ENCODE peak calls at places on chromosomes 6 and 20, in four cellular contexts. X is neural progenitor cell; B is A549; D is naive thymus-derived CD4-positive, alpha-beta T cell. O is an unnamed sample. For H3K9me3, the result is how much of the 10 kb centered on the place peaks cover.

GRCh38 chr6:98944598-98945011 is 3.1 kb downstream of the FBXL4 start:
- DNase-seq in X (no peak), B (no peak), D (no peak), O (no peak)

GRCh38 chr20:23049201-23049932 is at the start of gene THBD:
- DNase-seq in D (no peak), B (peak), X (peak), O (no peak)

GRCh38 chr6:63114610-63115009 is 96.7 kb upstream of the FKBP1C start:
- DNase-seq in B (no peak), X (no peak), D (no peak), O (no peak)

GRCh38 chr20:3509064-3509463 is 38.2 kb downstream of the ATRN start:
- DNase-seq in D (no peak), X (no peak), B (no peak), O (no peak)

GRCh38 chr6:7137335-7138106 is 29.8 kb downstream of the RREB1 start:
- DNase-seq in B (no peak), X (peak), D (peak), O (peak)

GRCh38 chr6:143843689-143844405 is 709 bp downstream of the LTV1 start:
- DNase-seq in D (no peak), B (peak), X (peak), O (no peak)

GRCh38 chr6:131065824-131066171 is 2.8 kb upstream of the EPB41L2 start:
- DNase-seq in B (no peak), X (no peak), D (no peak), O (no peak)

GRCh38 chr20:3000852-3001523 is 42.4 kb upstream of the GNRH2 start:
- DNase-seq in B (peak), D (peak), X (peak), O (no peak)

GRCh38 chr20:43988867-43989266 is 74.2 kb downstream of the TOX2 start:
- DNase-seq in B (no peak), D (no peak), X (no peak), O (no peak)

GRCh38 chr6:101534821-101535220 is 141.3 kb downstream of the GRIK2 start:
- DNase-seq in X (no peak), D (no peak), B (no peak), O (no peak)

GRCh38 chr6:148443798-148444560 is 101.3 kb downstream of the SASH1 start:
- DNase-seq in X (no peak), B (no peak), D (no peak), O (no peak)

GRCh38 chr6:37320649-37321048 is 33.1 kb upstream of the RNF8 start:
- DNase-seq in B (no peak), X (peak), D (no peak), O (no peak)

GRCh38 chr6:20846602-20847028 is 312.4 kb downstream of the CDKAL1 start:
- DNase-seq in X (no peak), B (no peak), D (no peak), O (no peak)

GRCh38 chr20:60250251-60250650 is 292.0 kb downstream of the CDH26 start:
- DNase-seq in B (no peak), D (no peak), X (no peak), O (no peak)

GRCh38 chr20:44745560-44746366 is at the start of gene KCNK15:
- DNase-seq in X (peak), B (no peak), D (peak), O (peak)

GRCh38 chr6:8343600-8343999 is 91.7 kb downstream of the SLC35B3 start:
- DNase-seq in B (no peak), X (no peak), D (no peak), O (no peak)

GRCh38 chr20:38021373-38021772 is 11.9 kb downstream of the TTI1 start:
- DNase-seq in X (no peak), D (no peak), B (no peak), O (no peak)

GRCh38 chr20:23111944-23112342 is 25.8 kb upstream of the CD93 start:
- DNase-seq in D (no peak), X (no peak), B (no peak), O (no peak)

GRCh38 chr6:96153775-96154174 is 138.0 kb downstream of the FUT9 start:
- DNase-seq in X (no peak), D (no peak), B (no peak), O (no peak)

GRCh38 chr20:19876828-19877227 is 118.8 kb downstream of the RIN2 start:
- DNase-seq in X (no peak), B (no peak), D (no peak), O (no peak)

DNA sequence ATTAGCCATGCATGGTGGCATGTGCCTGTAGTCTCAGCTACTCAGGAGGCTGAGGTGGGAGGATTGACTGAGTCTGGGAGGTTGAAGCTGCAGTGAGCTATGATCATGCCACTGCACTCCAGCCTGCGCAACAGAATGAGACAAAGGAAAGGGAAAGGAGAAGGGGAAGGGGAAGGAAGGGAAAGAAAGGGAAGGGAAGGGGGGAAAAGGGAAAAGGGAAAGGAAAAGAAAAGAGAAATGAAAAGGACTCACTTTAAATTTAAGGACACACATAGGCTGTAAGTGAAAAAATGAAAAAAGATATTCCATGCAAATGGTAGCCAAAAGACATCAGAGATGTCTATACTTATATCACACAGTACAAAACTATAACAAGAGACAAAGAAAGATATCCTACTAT is 74.2 kb downstream of the COL21A1 start:
- DNase-seq in X (no peak), B (no peak), D (no peak), O (no peak)
- H3K9me3 ChIP-seq in X (under half), B (under half), D (under half), O (under half)

DNA sequence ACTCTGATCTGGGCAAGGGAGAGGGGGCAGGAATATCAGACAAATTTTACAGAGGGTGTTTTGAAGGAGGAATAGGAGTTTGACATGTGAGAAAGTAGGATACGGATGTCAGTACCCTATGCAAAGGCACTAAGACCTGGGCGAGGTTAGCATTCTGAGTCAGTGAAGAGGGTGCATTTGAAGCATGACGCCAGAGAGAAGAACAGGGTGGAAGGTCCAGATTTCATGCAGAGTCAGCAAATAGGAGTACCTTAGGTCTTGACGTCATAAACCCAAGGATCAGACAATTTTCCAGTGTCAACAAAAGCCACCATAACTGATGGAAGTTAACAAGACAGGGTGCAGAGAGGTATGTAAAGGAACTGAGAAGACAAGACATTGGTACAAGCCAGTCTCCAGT is 839.2 kb downstream of the KIF16B start:
- DNase-seq in D (no peak), X (no peak), B (no peak), O (no peak)
- H3K9me3 ChIP-seq in D (under half), X (under half), B (under half), O (under half)

GRCh38 chr6:82867946-82868345 is 197.7 kb downstream of the UBE3D start:
- DNase-seq in X (no peak), B (no peak), D (no peak), O (no peak)

GRCh38 chr6:82866446-82866845 is 199.2 kb downstream of the UBE3D start:
- DNase-seq in D (no peak), X (no peak), B (no peak), O (no peak)

GRCh38 chr6:82861121-82861520 is 204.5 kb downstream of the UBE3D start:
- DNase-seq in D (no peak), B (no peak), X (no peak), O (no peak)

GRCh38 chr6:82863771-82864170 is 201.9 kb downstream of the UBE3D start:
- DNase-seq in X (no peak), D (no peak), B (no peak), O (no peak)

DNA sequence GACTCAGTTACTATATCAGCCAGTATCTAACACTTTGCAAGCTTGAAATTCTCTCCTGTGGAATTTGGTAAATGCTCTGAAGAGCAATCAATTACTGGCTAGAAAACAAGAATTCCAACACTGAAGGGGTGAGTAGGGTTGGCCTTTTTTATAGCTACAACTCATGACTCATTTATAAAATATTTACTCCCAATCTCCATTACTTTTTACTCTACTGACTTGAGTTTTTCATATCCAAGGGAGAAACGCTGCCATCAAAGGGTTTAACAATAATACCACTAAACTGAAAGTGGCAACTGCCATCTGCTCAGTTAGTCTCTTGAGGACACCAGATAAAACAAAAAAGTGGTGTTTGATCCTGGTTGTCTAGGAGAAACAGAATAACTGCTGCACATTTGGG is 203.1 kb downstream of the UBE3D start:
- DNase-seq in X (no peak), D (no peak), B (no peak), O (no peak)
- H3K9me3 ChIP-seq in X (under half), D (under half), B (under half), O (under half)

GRCh38 chr20:48230251-48230650 is 445.0 kb upstream of the SULF2 start:
- DNase-seq in D (no peak), X (no peak), B (no peak), O (no peak)
- H3K9me3 ChIP-seq in D (under half), X (under half), B (under half), O (under half)

GRCh38 chr6:168515376-168515775 is 74.4 kb downstream of the SMOC2 start:
- DNase-seq in D (no peak), X (peak), B (no peak), O (no peak)

GRCh38 chr6:168517742-168518347 is 76.9 kb downstream of the SMOC2 start:
- DNase-seq in X (no peak), D (no peak), B (no peak), O (no peak)

GRCh38 chr6:168518867-168519266 is 77.9 kb downstream of the SMOC2 start:
- DNase-seq in D (no peak), B (no peak), X (no peak), O (no peak)

GRCh38 chr6:168516941-168517741 is 76.2 kb downstream of the SMOC2 start:
- DNase-seq in X (no peak), B (no peak), D (no peak), O (no peak)

DNA sequence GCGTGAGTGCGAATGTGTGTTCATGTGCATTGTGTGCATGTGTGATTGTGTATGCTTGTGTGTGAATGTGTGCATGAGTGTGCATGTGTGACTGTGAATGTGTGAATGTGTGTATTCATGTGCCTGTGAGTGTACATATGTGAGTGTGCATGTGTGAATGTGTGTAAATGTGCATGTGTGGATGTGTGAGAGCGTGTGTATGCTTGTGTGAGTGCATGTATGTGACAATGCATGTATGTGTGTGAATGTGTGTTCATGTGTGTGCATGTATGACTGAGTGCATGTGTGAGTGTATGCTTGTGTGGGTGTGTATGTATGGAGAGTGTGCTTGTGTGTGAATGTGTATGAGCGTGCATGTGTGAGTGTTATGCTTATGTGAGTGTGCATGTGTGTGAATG is 77.4 kb downstream of the SMOC2 start:
- DNase-seq in D (no peak), X (no peak), B (no peak), O (no peak)
- H3K9me3 ChIP-seq in D (under half), X (under half), B (under half), O (under half)